ENCODE peak calls at places on chromosomes 7 and 10, in seven cellular contexts. A is Panc1, S is PC-9, H is OCI-LY7, W is body of pancreas, D is PC-3, O is AG04450. I is an unnamed sample.

GRCh38 chr7:30466266-30466665 is 12.3 kb downstream of the NOD1 start:
- DNase-seq in A (no peak), S (no peak), H (no peak), W (no peak), D (no peak), O (no peak), I (no peak)

GRCh38 chr10:36494386-36494785 is 631.0 kb upstream of the ANKRD30A start:
- DNase-seq in A (peak), S (no peak), H (no peak), W (no peak), D (peak), O (no peak), I (no peak)

GRCh38 chr7:2962860-2963259 is 80.8 kb downstream of the CARD11 start:
- DNase-seq in A (no peak), S (no peak), H (no peak), W (no peak), D (no peak), O (no peak), I (no peak)

GRCh38 chr7:5417106-5418071 is 6.2 kb downstream of the TNRC18 start:
- DNase-seq in A (no peak), S (peak), H (no peak), W (peak), D (peak), O (no peak), I (peak)

GRCh38 chr10:129645487-129645886 is 178.4 kb downstream of the MGMT start:
- DNase-seq in A (no peak), S (no peak), H (no peak), W (no peak), D (no peak), O (no peak), I (no peak)

GRCh38 chr10:124414077-124414476 is 4.6 kb downstream of the OAT start:
- DNase-seq in A (no peak), S (no peak), H (no peak), W (no peak), D (no peak), O (no peak), I (no peak)

GRCh38 chr7:128827248-128827958 is 2.8 kb upstream of the FLNC start:
- DNase-seq in A (peak), S (peak), H (no peak), W (no peak), D (peak), O (no peak), I (no peak)

GRCh38 chr7:12754179-12754578 is 66.7 kb downstream of the ARL4A start:
- DNase-seq in A (no peak), S (no peak), H (no peak), W (no peak), D (peak), O (no peak), I (no peak)

GRCh38 chr7:159036916-159037605 is 107.6 kb downstream of the VIPR2 start:
- DNase-seq in A (no peak), S (no peak), H (no peak), W (no peak), D (no peak), O (no peak), I (no peak)

GRCh38 chr10:72692897-72693598 is 1.1 kb downstream of the MCU start:
- DNase-seq in A (no peak), S (no peak), H (peak), W (no peak), D (peak), O (no peak), I (no peak)

GRCh38 chr10:95881316-95881715 is 26.5 kb upstream of the CC2D2B start:
- DNase-seq in A (no peak), S (no peak), H (no peak), W (no peak), D (no peak), O (no peak), I (no peak)

GRCh38 chr10:49756031-49756430 is 6.1 kb downstream of the OGDHL start:
- DNase-seq in A (no peak), S (no peak), H (no peak), W (no peak), D (no peak), O (no peak), I (no peak)

GRCh38 chr7:17489987-17490386 is 191.5 kb downstream of the AHR start:
- DNase-seq in A (no peak), S (no peak), H (no peak), W (no peak), D (no peak), O (no peak), I (no peak)

GRCh38 chr10:81570878-81571794 is 303.9 kb upstream of the NRG3 start:
- DNase-seq in A (no peak), S (no peak), H (no peak), W (no peak), D (no peak), O (no peak), I (no peak)

GRCh38 chr7:102434039-102434481 is 685 bp downstream of the ORAI2 start:
- DNase-seq in A (no peak), S (no peak), H (peak), W (no peak), D (peak), O (no peak), I (no peak)

GRCh38 chr7:144384555-144385245 is 18.8 kb downstream of the NOBOX start:
- DNase-seq in A (no peak), S (no peak), H (no peak), W (no peak), D (peak), O (no peak), I (no peak)

GRCh38 chr10:25753776-25754175 is 180.3 kb upstream of the MYO3A start:
- DNase-seq in A (no peak), S (no peak), H (no peak), W (no peak), D (no peak), O (no peak), I (no peak)

GRCh38 chr10:77392851-77393250 is 244.8 kb downstream of the KCNMA1 start:
- DNase-seq in A (peak), S (peak), H (no peak), W (no peak), D (peak), O (peak), I (peak)

GRCh38 chr10:115696747-115697146 is 576.3 kb downstream of the GFRA1 start:
- DNase-seq in A (no peak), S (no peak), H (no peak), W (no peak), D (no peak), O (no peak), I (no peak)

GRCh38 chr10:22317771-22318565 is 1.8 kb downstream of the COMMD3 start:
- DNase-seq in A (no peak), S (no peak), H (no peak), W (no peak), D (peak), O (no peak), I (no peak)

GRCh38 chr7:95865716-95866371 is 93.5 kb downstream of the DYNC1I1 start:
- DNase-seq in A (peak), S (no peak), H (no peak), W (no peak), D (peak), O (no peak), I (no peak)

GRCh38 chr10:32957341-32958084 is 517 bp downstream of the ITGB1 start:
- DNase-seq in A (no peak), S (no peak), H (peak), W (peak), D (peak), O (no peak), I (peak)

GRCh38 chr7:100544386-100544785 is 5.4 kb downstream of the AGFG2 start:
- DNase-seq in A (no peak), S (no peak), H (no peak), W (no peak), D (no peak), O (no peak), I (no peak)

GRCh38 chr7:27435461-27435860 is 192.9 kb downstream of the EVX1 start:
- DNase-seq in A (no peak), S (no peak), H (no peak), W (no peak), D (peak), O (peak), I (no peak)

GRCh38 chr10:34081347-34081743 is 733.8 kb downstream of the PARD3 start:
- DNase-seq in A (no peak), S (no peak), H (no peak), W (no peak), D (no peak), O (no peak), I (peak)

GRCh38 chr7:2981103-2981480 is 62.6 kb downstream of the CARD11 start:
- DNase-seq in A (no peak), S (no peak), H (no peak), W (no peak), D (no peak), O (no peak), I (no peak)

GRCh38 chr7:25995216-25995615 is 156.8 kb upstream of the NFE2L3 start:
- DNase-seq in A (no peak), S (no peak), H (no peak), W (peak), D (no peak), O (no peak), I (no peak)

GRCh38 chr7:80929619-80930018 is 10.8 kb upstream of the SEMA3C start:
- DNase-seq in A (no peak), S (no peak), H (no peak), W (no peak), D (peak), O (no peak), I (no peak)

GRCh38 chr10:17910144-17910789 is 41.5 kb upstream of the SLC39A12 start:
- DNase-seq in A (peak), S (no peak), H (peak), W (peak), D (peak), O (peak), I (no peak)

GRCh38 chr7:4017785-4018184 is 664.3 kb upstream of the FOXK1 start:
- DNase-seq in A (no peak), S (no peak), H (no peak), W (no peak), D (no peak), O (no peak), I (no peak)

GRCh38 chr10:95333997-95334792 is 43.4 kb upstream of the PDLIM1 start:
- DNase-seq in A (no peak), S (no peak), H (no peak), W (peak), D (peak), O (peak), I (peak)

GRCh38 chr10:115659616-115660015 is 566.5 kb downstream of the ATRNL1 start:
- DNase-seq in A (no peak), S (no peak), H (no peak), W (no peak), D (no peak), O (no peak), I (no peak)

GRCh38 chr7:94972296-94972695 is 64.9 kb downstream of the PPP1R9A start:
- DNase-seq in A (peak), S (peak), H (no peak), W (peak), D (peak), O (no peak), I (no peak)

GRCh38 chr10:90289037-90289436 is 568.8 kb downstream of the HTR7 start:
- DNase-seq in A (peak), S (no peak), H (no peak), W (no peak), D (peak), O (no peak), I (no peak)

GRCh38 chr7:24889611-24890010 is 90.4 kb downstream of the OSBPL3 start:
- DNase-seq in A (no peak), S (no peak), H (no peak), W (no peak), D (no peak), O (no peak), I (no peak)
- H3K27ac ChIP-seq in A (no peak), S (no peak), H (no peak), W (no peak), D (no peak), O (no peak), I (no peak)

DNA sequence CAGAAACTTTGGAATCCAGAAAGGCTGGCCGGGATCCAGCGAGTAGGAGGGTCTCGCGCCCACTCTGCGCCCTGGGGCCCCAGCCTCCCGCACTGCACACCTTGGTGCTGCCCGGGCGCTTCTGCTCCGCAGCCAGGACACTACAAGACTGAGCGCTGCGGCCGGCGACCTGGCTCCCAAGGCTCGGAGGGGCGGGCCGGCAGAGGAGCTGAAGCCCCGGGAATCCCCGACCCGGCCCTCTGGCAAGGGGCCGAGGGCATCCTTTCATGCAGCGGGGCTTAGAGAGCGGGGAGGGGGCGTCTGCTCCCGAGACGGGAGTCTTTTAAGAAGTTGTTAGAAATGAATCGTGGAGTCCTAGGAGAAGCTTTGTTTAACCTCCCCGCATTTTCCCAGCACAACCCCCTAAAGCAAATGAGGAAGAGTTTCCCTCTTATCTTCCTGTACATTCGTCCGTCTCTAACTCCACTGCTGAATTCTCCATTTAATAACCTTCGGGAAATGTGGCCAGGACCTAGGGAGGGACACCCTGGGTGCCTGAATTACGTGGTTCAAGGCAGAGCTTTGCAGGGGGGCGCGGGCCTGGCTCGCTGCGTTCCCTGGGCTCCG is 1.1 kb downstream of the VWC2 start:
- DNase-seq in A (no peak), S (no peak), H (no peak), W (peak), D (no peak), O (no peak), I (no peak)
- H3K4me3 ChIP-seq in A (no peak), S (no peak), H (no peak), W (no peak), D (no peak), O (no peak), I (no peak)

GRCh38 chr7:98137134-98137825 is 30.6 kb downstream of the LMTK2 start:
- DNase-seq in A (no peak), S (no peak), H (no peak), W (no peak), D (no peak), O (no peak), I (no peak)
- TF ChIP-seq CTCF in A (peak), S (no peak), H (peak), W (no peak), D (peak), O (no peak), I (no peak)

DNA sequence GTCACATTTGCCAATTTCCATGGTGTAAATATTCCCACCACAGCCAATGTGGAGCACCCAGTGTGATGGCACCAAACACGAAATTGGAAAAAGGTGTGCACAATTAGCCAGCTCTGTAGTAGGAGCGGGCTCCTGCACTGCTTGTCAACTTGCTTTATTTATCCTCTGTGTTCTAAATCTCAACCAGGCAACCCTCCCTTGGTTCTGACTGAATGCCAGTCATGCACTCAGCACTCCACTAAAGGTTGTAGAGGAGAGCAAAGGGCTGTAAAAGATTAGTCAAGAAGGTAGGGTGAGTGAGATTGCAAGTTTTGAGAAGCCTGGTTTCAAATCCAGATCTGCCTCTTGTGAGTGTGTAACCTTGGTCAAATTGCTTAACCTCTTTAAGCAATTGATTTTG is 71.5 kb upstream of the EGR2 start:
- DNase-seq in A (no peak), S (no peak), H (no peak), W (no peak), D (no peak), O (no peak), I (no peak)
- H3K27ac ChIP-seq in A (no peak), S (no peak), H (no peak), W (no peak), D (no peak), O (no peak), I (no peak)

DNA sequence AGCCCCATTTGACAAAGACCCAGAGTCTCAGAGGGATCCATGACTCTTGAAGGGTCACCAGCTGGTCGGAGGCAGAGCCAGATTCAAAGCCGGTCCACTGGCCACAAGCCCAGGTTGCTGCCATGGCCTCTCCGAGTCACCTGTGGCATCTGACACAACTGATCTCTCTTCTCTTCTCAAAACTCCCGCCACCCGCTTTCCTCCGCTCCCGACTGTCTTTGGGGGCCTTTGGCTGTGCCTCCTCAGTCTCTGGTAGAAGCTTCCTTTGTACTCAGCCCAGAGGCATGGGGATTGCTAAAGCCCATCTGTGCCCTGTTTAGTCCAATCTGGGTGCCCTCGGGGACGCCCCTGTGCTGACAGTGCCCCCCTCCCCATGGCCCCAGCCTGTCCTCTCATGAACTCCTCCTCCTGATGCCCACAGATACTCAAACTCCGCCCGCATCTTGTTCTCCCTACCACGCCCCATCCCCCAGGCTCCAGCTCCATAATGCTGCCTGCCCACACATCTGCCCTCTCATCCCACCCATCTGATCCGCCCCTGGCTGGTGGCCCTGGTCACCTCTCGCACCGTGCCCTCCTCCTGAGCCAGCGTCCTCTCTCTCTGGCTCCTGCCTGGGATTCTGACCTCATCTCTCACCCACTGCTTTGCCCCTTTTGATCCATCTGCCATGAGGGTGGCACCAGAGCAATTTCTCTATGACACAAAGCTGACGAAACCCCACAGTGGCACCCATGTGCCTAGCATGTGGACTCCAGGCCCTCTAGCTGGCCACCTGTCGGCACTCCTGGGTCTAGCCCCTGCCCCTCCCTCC is 150.6 kb downstream of the SLIT1 start:
- DNase-seq in A (no peak), S (no peak), H (no peak), W (no peak), D (no peak), O (no peak), I (no peak)
- H3K4me3 ChIP-seq in A (no peak), S (no peak), H (no peak), W (no peak), D (no peak), O (no peak), I (no peak)

DNA sequence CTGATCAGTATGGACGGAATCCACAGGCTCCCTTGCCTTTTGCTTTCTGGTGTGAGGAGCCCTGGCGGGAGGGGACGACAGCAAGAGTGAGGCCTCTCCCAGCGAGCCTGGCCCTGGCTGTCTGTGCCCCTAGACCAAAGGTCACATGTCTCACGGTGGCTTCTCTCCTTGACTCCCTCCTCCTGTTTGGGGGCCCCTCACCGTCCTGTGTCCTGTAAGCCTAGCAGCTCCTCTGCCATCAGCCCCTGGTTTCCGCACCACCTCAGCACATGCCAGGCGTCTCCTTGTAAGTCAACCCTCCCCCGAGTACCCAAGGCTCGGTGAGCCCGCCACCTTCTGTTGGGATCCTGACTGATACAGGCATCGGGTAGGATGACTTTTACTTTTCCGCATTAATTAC is 119.9 kb downstream of the XRCC2 start:
- DNase-seq in A (no peak), S (no peak), H (no peak), W (no peak), D (no peak), O (no peak), I (no peak)
- TF ChIP-seq CTCF in A (no peak), S (no peak), H (no peak), W (no peak), D (no peak), O (no peak), I (no peak)

GRCh38 chr7:87316846-87317545 is 28.5 kb upstream of the CROT start:
- DNase-seq in A (no peak), S (peak), H (no peak), W (no peak), D (peak), O (peak), I (no peak)
- H3K27ac ChIP-seq in A (no peak), S (peak), H (no peak), W (no peak), D (peak), O (peak), I (peak)

GRCh38 chr7:132574281-132574680 is 2.0 kb downstream of the PLXNA4 start:
- DNase-seq in A (no peak), S (no peak), H (no peak), W (no peak), D (no peak), O (no peak), I (no peak)
- H3K4me3 ChIP-seq in A (no peak), S (no peak), H (no peak), W (no peak), D (no peak), O (no peak), I (no peak)

GRCh38 chr7:112357136-112357535 is 93.1 kb upstream of the IFRD1 start:
- DNase-seq in A (no peak), S (no peak), H (no peak), W (no peak), D (no peak), O (no peak), I (no peak)
- TF ChIP-seq CTCF in A (no peak), S (no peak), H (no peak), W (no peak), D (no peak), O (no peak), I (no peak)

GRCh38 chr10:74006269-74006668 is 8.4 kb downstream of the VCL start:
- DNase-seq in A (no peak), S (no peak), H (no peak), W (no peak), D (no peak), O (no peak), I (no peak)
- H3K27ac ChIP-seq in A (peak), S (no peak), H (peak), W (no peak), D (no peak), O (no peak), I (no peak)

I was measured in lung.